ENCODE peak calls at places on chromosomes 5 and 9, in four cellular contexts. One of them, this sample, is unnamed.

GRCh38 chr9:69744688-69745380 is 15.0 kb downstream of the PTAR1 start:
- DNase-seq in left ventricle myocardium inferior: no peak
- DNase-seq in psoas muscle: no peak
- DNase-seq in ovary: no peak
- DNase-seq in this sample: no peak

GRCh38 chr5:79471556-79471955 is 42.4 kb downstream of the HOMER1 start:
- DNase-seq in psoas muscle: no peak
- DNase-seq in ovary: no peak
- DNase-seq in left ventricle myocardium inferior: no peak
- DNase-seq in this sample: no peak

GRCh38 chr9:800561-800960 is 40.9 kb upstream of the DMRT1 start:
- DNase-seq in ovary: no peak
- DNase-seq in left ventricle myocardium inferior: no peak
- DNase-seq in psoas muscle: no peak
- DNase-seq in this sample: no peak

GRCh38 chr5:15391648-15392392 is 108.2 kb upstream of the FBXL7 start:
- DNase-seq in left ventricle myocardium inferior: no peak
- DNase-seq in ovary: no peak
- DNase-seq in psoas muscle: no peak
- DNase-seq in this sample: no peak

GRCh38 chr5:165457854-165458481 is 1952.5 kb downstream of the MAT2B start:
- DNase-seq in psoas muscle: no peak
- DNase-seq in ovary: no peak
- DNase-seq in left ventricle myocardium inferior: no peak
- DNase-seq in this sample: peak; percentile 20

GRCh38 chr5:138981131-138981530 is 106.0 kb upstream of the LRRTM2 start:
- DNase-seq in left ventricle myocardium inferior: no peak
- DNase-seq in ovary: no peak
- DNase-seq in psoas muscle: no peak
- DNase-seq in this sample: no peak

GRCh38 chr9:76716270-76716669 is 48.0 kb upstream of the PCA3 start:
- DNase-seq in ovary: no peak
- DNase-seq in psoas muscle: no peak
- DNase-seq in left ventricle myocardium inferior: no peak
- DNase-seq in this sample: no peak

GRCh38 chr5:119651496-119651895 is 22.1 kb downstream of the FAM170A start:
- DNase-seq in psoas muscle: no peak
- DNase-seq in left ventricle myocardium inferior: no peak
- DNase-seq in ovary: no peak
- DNase-seq in this sample: no peak

GRCh38 chr5:134436523-134437339 is 25.1 kb upstream of the CDKN2AIPNL start:
- DNase-seq in psoas muscle: peak; percentile 84
- DNase-seq in left ventricle myocardium inferior: peak; percentile 62
- DNase-seq in ovary: no peak
- DNase-seq in this sample: peak; percentile 31

GRCh38 chr9:110033869-110034268 is 174.1 kb downstream of the C9orf152 start:
- DNase-seq in psoas muscle: no peak
- DNase-seq in left ventricle myocardium inferior: no peak
- DNase-seq in ovary: no peak
- DNase-seq in this sample: no peak

GRCh38 chr9:14608521-14608920 is 84.7 kb downstream of the ZDHHC21 start:
- DNase-seq in ovary: no peak
- DNase-seq in left ventricle myocardium inferior: no peak
- DNase-seq in psoas muscle: no peak
- DNase-seq in this sample: no peak

GRCh38 chr5:170219615-170220014 is 13.2 kb upstream of the C5orf58 start:
- DNase-seq in left ventricle myocardium inferior: no peak
- DNase-seq in psoas muscle: no peak
- DNase-seq in ovary: no peak
- DNase-seq in this sample: no peak

GRCh38 chr9:113579270-113580040 is 115.9 kb downstream of the RGS3 start:
- DNase-seq in psoas muscle: no peak
- DNase-seq in left ventricle myocardium inferior: peak; percentile 63
- DNase-seq in ovary: no peak
- DNase-seq in this sample: no peak

GRCh38 chr9:131630206-131630831 is 85.0 kb downstream of the PRRT1B start:
- DNase-seq in ovary: no peak
- DNase-seq in left ventricle myocardium inferior: no peak
- DNase-seq in psoas muscle: no peak
- DNase-seq in this sample: no peak

GRCh38 chr5:16987776-16988175 is 51.7 kb upstream of the MYO10 start:
- DNase-seq in ovary: no peak
- DNase-seq in left ventricle myocardium inferior: no peak
- DNase-seq in psoas muscle: no peak
- DNase-seq in this sample: no peak

GRCh38 chr5:2052687-2053086 is 170.0 kb upstream of the IRX4 start:
- DNase-seq in psoas muscle: no peak
- DNase-seq in ovary: no peak
- DNase-seq in left ventricle myocardium inferior: no peak
- DNase-seq in this sample: no peak

GRCh38 chr9:123470991-123471770 is 115.2 kb downstream of the CRB2 start:
- DNase-seq in left ventricle myocardium inferior: no peak
- DNase-seq in psoas muscle: no peak
- DNase-seq in ovary: no peak
- DNase-seq in this sample: no peak

GRCh38 chr5:14357441-14357840 is 214.3 kb downstream of the TRIO start:
- DNase-seq in left ventricle myocardium inferior: peak; percentile 69
- DNase-seq in psoas muscle: no peak
- DNase-seq in ovary: no peak
- DNase-seq in this sample: no peak

GRCh38 chr9:115862021-115862420 is 291.6 kb upstream of the PAPPA start:
- DNase-seq in left ventricle myocardium inferior: no peak
- DNase-seq in psoas muscle: no peak
- DNase-seq in ovary: no peak
- DNase-seq in this sample: no peak

GRCh38 chr5:2373631-2374030 is 377.8 kb downstream of the IRX2 start:
- DNase-seq in ovary: no peak
- DNase-seq in left ventricle myocardium inferior: no peak
- DNase-seq in psoas muscle: no peak
- DNase-seq in this sample: no peak

GRCh38 chr9:133726401-133727276 is 11.5 kb downstream of the SARDH start:
- DNase-seq in ovary: peak; percentile 58
- DNase-seq in left ventricle myocardium inferior: peak; percentile 55
- DNase-seq in psoas muscle: no peak
- DNase-seq in this sample: peak; percentile 68

GRCh38 chr9:126301985-126302603 is 24.5 kb upstream of the MVB12B start:
- DNase-seq in left ventricle myocardium inferior: peak; percentile 48
- DNase-seq in ovary: no peak
- DNase-seq in psoas muscle: peak; percentile 25
- DNase-seq in this sample: peak; percentile 87

GRCh38 chr9:117076571-117077300 is 338.1 kb downstream of the ASTN2 start:
- DNase-seq in psoas muscle: no peak
- DNase-seq in left ventricle myocardium inferior: no peak
- DNase-seq in ovary: no peak
- DNase-seq in this sample: no peak

GRCh38 chr9:101711330-101711941 is 27.0 kb downstream of the GRIN3A start:
- DNase-seq in psoas muscle: no peak
- DNase-seq in ovary: no peak
- DNase-seq in left ventricle myocardium inferior: no peak
- DNase-seq in this sample: peak; percentile 54

GRCh38 chr9:71680189-71680983 is 87.9 kb downstream of the CEMIP2 start:
- DNase-seq in psoas muscle: no peak
- DNase-seq in ovary: no peak
- DNase-seq in left ventricle myocardium inferior: no peak
- DNase-seq in this sample: no peak

GRCh38 chr5:123554601-123555000 is 42.6 kb downstream of the CSNK1G3 start:
- DNase-seq in psoas muscle: no peak
- DNase-seq in ovary: no peak
- DNase-seq in left ventricle myocardium inferior: no peak
- DNase-seq in this sample: no peak

GRCh38 chr5:123559434-123559775 is 47.4 kb downstream of the CSNK1G3 start:
- DNase-seq in psoas muscle: no peak
- DNase-seq in left ventricle myocardium inferior: no peak
- DNase-seq in ovary: no peak
- DNase-seq in this sample: no peak

GRCh38 chr5:123561230-123561629 is 49.3 kb downstream of the CSNK1G3 start:
- DNase-seq in ovary: no peak
- DNase-seq in psoas muscle: no peak
- DNase-seq in left ventricle myocardium inferior: no peak
- DNase-seq in this sample: no peak

GRCh38 chr5:123558762-123559433 is 46.9 kb downstream of the CSNK1G3 start:
- DNase-seq in psoas muscle: no peak
- DNase-seq in left ventricle myocardium inferior: no peak
- DNase-seq in ovary: no peak
- DNase-seq in this sample: no peak

DNA sequence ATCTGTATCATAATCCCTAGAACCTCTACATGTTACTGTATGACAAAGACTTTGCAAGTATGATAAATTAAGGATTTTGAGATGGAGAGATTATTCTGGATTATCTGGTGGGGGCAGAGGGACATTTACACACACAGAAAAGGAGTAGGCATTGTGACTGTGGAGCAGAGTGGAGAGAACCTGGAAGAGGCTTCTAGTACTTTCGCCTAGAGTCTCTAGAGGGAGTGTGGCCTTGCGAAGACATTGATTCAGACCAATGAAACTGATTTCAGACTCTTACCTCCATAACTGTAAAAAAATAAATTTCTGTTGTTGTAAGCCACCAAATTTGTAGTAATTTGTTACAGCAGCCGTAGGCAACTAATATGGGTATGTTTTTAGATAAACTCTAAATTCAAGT is 45.9 kb downstream of the CSNK1G3 start:
- DNase-seq in ovary: no peak
- DNase-seq in left ventricle myocardium inferior: no peak
- DNase-seq in psoas muscle: no peak
- DNase-seq in this sample: no peak
- TF ChIP-seq CTCF in ovary: no peak
- TF ChIP-seq CTCF in left ventricle myocardium inferior: no peak
- TF ChIP-seq CTCF in psoas muscle: no peak
- TF ChIP-seq CTCF in this sample: no peak

DNA sequence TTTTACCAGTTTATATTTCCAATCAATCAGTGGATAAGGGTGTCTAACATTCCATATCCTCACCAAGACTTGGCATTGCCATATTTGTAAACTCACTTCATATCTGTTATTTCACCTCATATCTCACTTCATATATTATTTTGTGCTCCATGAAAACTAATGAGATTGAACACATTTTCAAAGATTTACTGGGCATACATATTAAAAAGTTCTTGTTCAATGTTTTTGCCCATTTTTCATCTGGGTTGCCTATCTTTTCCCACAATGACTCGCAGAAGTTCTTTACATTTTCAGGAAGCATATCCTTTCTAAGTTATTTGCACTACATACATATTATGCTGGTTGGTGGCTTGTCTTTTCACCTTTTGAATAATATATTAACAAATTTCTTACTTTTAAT is 15.3 kb downstream of the ZNF510 start:
- DNase-seq in left ventricle myocardium inferior: no peak
- DNase-seq in ovary: no peak
- DNase-seq in psoas muscle: no peak
- DNase-seq in this sample: no peak
- H3K9me3 ChIP-seq in left ventricle myocardium inferior: peaks cover 100% of the 10 kb centered on the region
- H3K9me3 ChIP-seq in ovary: peaks cover 18% of the 10 kb centered on the region
- H3K9me3 ChIP-seq in psoas muscle: peaks cover 100% of the 10 kb centered on the region
- H3K9me3 ChIP-seq in this sample: no peaks in the 10 kb centered on the region

DNA sequence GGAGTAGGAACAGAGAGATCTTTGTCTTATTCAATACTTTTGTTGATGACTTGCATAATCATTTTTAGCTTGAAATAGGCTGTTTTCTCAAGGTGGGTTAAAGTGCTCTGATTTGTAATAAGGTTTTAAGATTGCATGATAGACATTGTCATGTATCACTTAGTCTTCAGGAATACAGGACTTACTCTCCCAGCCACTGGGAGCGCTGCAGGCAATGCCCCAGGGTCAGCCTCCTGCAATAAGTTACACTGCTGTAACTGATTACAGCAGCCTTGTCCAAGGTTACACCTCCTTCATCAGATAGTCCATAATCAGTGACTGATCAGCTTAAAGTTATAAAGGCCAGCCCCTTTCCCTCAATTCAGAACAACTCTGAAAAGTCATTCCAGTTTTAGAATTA is 218.6 kb downstream of the ESM1 start:
- DNase-seq in psoas muscle: no peak
- DNase-seq in left ventricle myocardium inferior: no peak
- DNase-seq in ovary: no peak
- DNase-seq in this sample: no peak
- TF ChIP-seq CTCF in psoas muscle: no peak
- TF ChIP-seq CTCF in left ventricle myocardium inferior: no peak
- TF ChIP-seq CTCF in ovary: no peak
- TF ChIP-seq CTCF in this sample: no peak

GRCh38 chr5:68047035-68047434 is 168.5 kb upstream of the PIK3R1 start:
- DNase-seq in ovary: no peak
- DNase-seq in psoas muscle: no peak
- DNase-seq in left ventricle myocardium inferior: no peak
- DNase-seq in this sample: no peak
- H3K9me3 ChIP-seq in ovary: no peaks in the 10 kb centered on the region
- H3K9me3 ChIP-seq in psoas muscle: peaks cover 10% of the 10 kb centered on the region
- H3K9me3 ChIP-seq in left ventricle myocardium inferior: peaks cover 16% of the 10 kb centered on the region
- H3K9me3 ChIP-seq in this sample: no peaks in the 10 kb centered on the region

DNA sequence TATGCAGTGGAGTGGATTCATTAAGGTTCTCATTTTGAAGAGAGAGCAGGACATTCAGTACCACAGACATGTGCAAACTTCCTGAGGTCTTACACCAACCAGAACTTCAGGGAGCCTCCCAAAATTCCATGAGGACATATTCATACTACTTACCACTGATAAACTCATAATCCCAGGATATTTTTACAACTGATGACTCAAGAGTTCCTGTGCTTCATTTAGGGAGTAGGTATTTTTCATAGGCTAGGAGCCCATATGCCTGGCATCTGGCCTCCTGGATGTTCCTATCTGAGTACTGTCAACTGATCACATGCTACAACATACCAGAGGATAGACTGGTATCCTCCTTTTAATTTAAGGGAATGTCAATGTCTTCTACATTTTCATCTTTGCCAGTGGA is 578.0 kb downstream of the EFNA5 start:
- DNase-seq in psoas muscle: no peak
- DNase-seq in left ventricle myocardium inferior: no peak
- DNase-seq in ovary: no peak
- DNase-seq in this sample: no peak
- TF ChIP-seq CTCF in psoas muscle: no peak
- TF ChIP-seq CTCF in left ventricle myocardium inferior: no peak
- TF ChIP-seq CTCF in ovary: no peak
- TF ChIP-seq CTCF in this sample: no peak

GRCh38 chr9:89315482-89315881 is 2.8 kb upstream of the SECISBP2 start:
- DNase-seq in psoas muscle: no peak
- DNase-seq in ovary: no peak
- DNase-seq in left ventricle myocardium inferior: no peak
- DNase-seq in this sample: no peak

GRCh38 chr9:89313842-89314241 is 2.8 kb downstream of the CKS2 start:
- DNase-seq in ovary: no peak
- DNase-seq in left ventricle myocardium inferior: no peak
- DNase-seq in psoas muscle: no peak
- DNase-seq in this sample: no peak

GRCh38 chr9:89317282-89317681 is 1.0 kb upstream of the SECISBP2 start:
- DNase-seq in ovary: no peak
- DNase-seq in psoas muscle: no peak
- DNase-seq in left ventricle myocardium inferior: no peak
- DNase-seq in this sample: no peak

GRCh38 chr9:89312154-89312616 is 1.2 kb downstream of the CKS2 start:
- DNase-seq in ovary: no peak
- DNase-seq in psoas muscle: no peak
- DNase-seq in left ventricle myocardium inferior: no peak
- DNase-seq in this sample: peak; percentile 42

GRCh38 chr9:89314955-89315354 is 3.3 kb upstream of the SECISBP2 start:
- DNase-seq in ovary: no peak
- DNase-seq in left ventricle myocardium inferior: no peak
- DNase-seq in psoas muscle: no peak
- DNase-seq in this sample: no peak
- H3K9me3 ChIP-seq in ovary: no peaks in the 10 kb centered on the region
- H3K9me3 ChIP-seq in left ventricle myocardium inferior: no peaks in the 10 kb centered on the region
- H3K9me3 ChIP-seq in psoas muscle: no peaks in the 10 kb centered on the region
- H3K9me3 ChIP-seq in this sample: no peaks in the 10 kb centered on the region